ENCODE peak calls at places on chromosomes 1 and 21, in seven cellular contexts. P is BE2C; W is NCI-H187 treated with DMSO at 0.1 percent for 48 hours; K is stimulated activated CD8-positive, alpha-beta memory T cell treated with anti-CD3 and anti-CD28 coated beads, Interleukin-15, amount 100 ng/mL, for 4 hours; T is uterus; A is EH; M is D341Med. V is an unnamed sample.

GRCh38 chr1:18949689-18950414 is 6.6 kb downstream of the IFFO2 start:
- DNase-seq in P (no peak), W (no peak), K (no peak), T (no peak), A (peak; percentile 87), M (no peak), V (no peak)

GRCh38 chr1:172180886-172181285 is 239.6 kb upstream of the C1orf105 start:
- DNase-seq in P (no peak), W (no peak), K (no peak), T (peak; percentile 61), A (peak; percentile 62), M (no peak), V (no peak)

GRCh38 chr1:187157115-187157514 is 328.4 kb downstream of the PLA2G4A start:
- DNase-seq in P (no peak), W (no peak), K (no peak), T (no peak), A (peak; percentile 5), M (no peak), V (no peak)

GRCh38 chr1:6348511-6349191 is 44.9 kb downstream of the ACOT7 start:
- DNase-seq in P (no peak), W (no peak), K (peak; percentile 31), T (no peak), A (peak; percentile 24), M (no peak), V (peak; percentile 15)

GRCh38 chr1:145974721-145975120 is 10.2 kb downstream of the POLR3GL start:
- DNase-seq in P (no peak), W (no peak), K (no peak), T (no peak), A (no peak), M (no peak), V (no peak)

GRCh38 chr1:199551967-199552565 is 475.4 kb upstream of the NR5A2 start:
- DNase-seq in P (peak; percentile 72), W (no peak), K (no peak), T (no peak), A (peak; percentile 66), M (peak; percentile 55), V (no peak)

GRCh38 chr1:216045400-216045799 is 377.8 kb downstream of the USH2A start:
- DNase-seq in P (no peak), W (no peak), K (no peak), T (no peak), A (peak; percentile 97), M (no peak), V (no peak)

GRCh38 chr1:59521456-59521855 is 224.6 kb downstream of the FGGY start:
- DNase-seq in P (no peak), W (no peak), K (no peak), T (no peak), A (peak; percentile 45), M (no peak), V (no peak)

GRCh38 chr1:220879509-220880366 is 495 bp downstream of the HLX start:
- DNase-seq in P (peak; percentile 74), W (no peak), K (no peak), T (peak; percentile 22), A (peak; percentile 75), M (peak; percentile 80), V (no peak)

GRCh38 chr1:85465099-85465790 is at the start of gene DDAH1:
- DNase-seq in P (peak; percentile 65), W (no peak), K (no peak), T (peak; percentile 24), A (peak; percentile 68), M (peak; percentile 89), V (no peak)

GRCh38 chr1:91889717-91890459 is 3.9 kb upstream of the TGFBR3 start:
- DNase-seq in P (no peak), W (no peak), K (no peak), T (peak; percentile 51), A (peak; percentile 36), M (no peak), V (no peak)

GRCh38 chr1:114353233-114353632 is 157.8 kb downstream of the TRIM33 start:
- DNase-seq in P (peak; percentile 54), W (no peak), K (no peak), T (peak; percentile 80), A (peak; percentile 56), M (peak; percentile 48), V (no peak)

GRCh38 chr1:23118957-23119792 is 49.5 kb downstream of the LUZP1 start:
- DNase-seq in P (no peak), W (no peak), K (no peak), T (no peak), A (peak; percentile 43), M (no peak), V (no peak)

GRCh38 chr1:244104309-244105060 is 53.4 kb downstream of the ZBTB18 start:
- DNase-seq in P (no peak), W (no peak), K (no peak), T (no peak), A (peak; percentile 98), M (no peak), V (no peak)

GRCh38 chr1:193019442-193020026 is 39.6 kb downstream of the UCHL5 start:
- DNase-seq in P (peak; percentile 22), W (no peak), K (no peak), T (no peak), A (peak; percentile 62), M (peak; percentile 32), V (no peak)

GRCh38 chr1:160257411-160258015 is 4.8 kb downstream of the DCAF8 start:
- DNase-seq in P (no peak), W (no peak), K (no peak), T (no peak), A (no peak), M (no peak), V (no peak)

GRCh38 chr1:9724706-9725476 is 73.4 kb downstream of the PIK3CD start:
- DNase-seq in P (peak; percentile 47), W (no peak), K (no peak), T (no peak), A (peak; percentile 63), M (peak; percentile 86), V (no peak)

GRCh38 chr1:230208619-230209261 is 141.7 kb downstream of the GALNT2 start:
- DNase-seq in P (no peak), W (no peak), K (peak; percentile 34), T (no peak), A (no peak), M (no peak), V (peak; percentile 39)

GRCh38 chr1:236394905-236395779 is 1.1 kb downstream of the EDARADD start:
- DNase-seq in P (peak; percentile 18), W (no peak), K (peak; percentile 25), T (no peak), A (peak; percentile 59), M (peak; percentile 80), V (peak; percentile 38)

GRCh38 chr1:104706631-104707147 is 957.0 kb downstream of the AMY1C start:
- DNase-seq in P (no peak), W (no peak), K (no peak), T (no peak), A (peak; percentile 0), M (no peak), V (no peak)

GRCh38 chr21:40386981-40387380 is 460.0 kb downstream of the DSCAM start:
- DNase-seq in P (no peak), W (no peak), K (no peak), T (no peak), A (no peak), M (no peak), V (no peak)

GRCh38 chr21:25997788-25998611 is 172.6 kb downstream of the APP start:
- DNase-seq in P (no peak), W (peak; percentile 66), K (no peak), T (no peak), A (no peak), M (peak; percentile 78), V (no peak)

GRCh38 chr1:155678027-155678426 is 10.5 kb downstream of the YY1AP1 start:
- DNase-seq in P (no peak), W (no peak), K (no peak), T (no peak), A (no peak), M (no peak), V (no peak)

GRCh38 chr1:198001776-198002408 is 84.7 kb downstream of the LHX9 start:
- DNase-seq in P (no peak), W (no peak), K (no peak), T (no peak), A (peak; percentile 87), M (no peak), V (no peak)

V was measured in activated CD8-positive, alpha-beta memory T cell treated with anti-CD3 and anti-CD28 coated beads for 48 hours.